ENCODE peak calls at places on chromosomes 16 and 17, in ten cellular contexts. K, R, F, E, Q, X, N, T, S and A are unnamed samples.

GRCh38 chr17:46044286-46044928 is 45.4 kb downstream of the STH start:
- DNase-seq in K (peak; percentile 93), R (peak; percentile 50), F (peak; percentile 89), E (peak; percentile 85), Q (no peak), X (peak; percentile 80), N (peak; percentile 95), T (peak; percentile 77), S (peak; percentile 88), A (peak; percentile 51)

GRCh38 chr17:72839086-72839728 is 253.3 kb downstream of the SLC39A11 start:
- DNase-seq in K (no peak), R (no peak), F (no peak), E (no peak), Q (no peak), X (no peak), N (no peak), T (peak; percentile 17), S (peak; percentile 4), A (peak; percentile 2)

GRCh38 chr17:73613947-73614655 is 30.1 kb downstream of the SDK2 start:
- DNase-seq in K (no peak), R (no peak), F (no peak), E (no peak), Q (no peak), X (peak; percentile 88), N (no peak), T (no peak), S (no peak), A (no peak)

GRCh38 chr16:89456412-89456811 is 33.9 kb downstream of the ANKRD11 start:
- DNase-seq in K (no peak), R (no peak), F (no peak), E (no peak), Q (no peak), X (no peak), N (no peak), T (no peak), S (no peak), A (no peak)

GRCh38 chr16:2388875-2389433 is 40.3 kb upstream of the CCNF start:
- DNase-seq in K (peak; percentile 32), R (no peak), F (peak; percentile 17), E (no peak), Q (no peak), X (peak; percentile 79), N (peak; percentile 73), T (peak; percentile 79), S (no peak), A (peak; percentile 78)

GRCh38 chr17:8940866-8941471 is 24.5 kb downstream of the PIK3R5 start:
- DNase-seq in K (no peak), R (no peak), F (no peak), E (no peak), Q (no peak), X (no peak), N (no peak), T (no peak), S (no peak), A (no peak)

GRCh38 chr17:80254396-80255241 is 6.0 kb upstream of the RNF213 start:
- DNase-seq in K (peak; percentile 83), R (peak; percentile 58), F (peak; percentile 79), E (no peak), Q (no peak), X (peak; percentile 93), N (peak; percentile 95), T (peak; percentile 92), S (no peak), A (peak; percentile 76)

GRCh38 chr17:28008526-28008925 is 34.0 kb upstream of the NLK start:
- DNase-seq in K (peak; percentile 66), R (no peak), F (peak; percentile 41), E (peak; percentile 42), Q (no peak), X (peak; percentile 67), N (peak; percentile 63), T (peak; percentile 52), S (peak; percentile 34), A (peak; percentile 64)

GRCh38 chr17:41967141-41967920 is 736 bp downstream of the CNP start:
- DNase-seq in K (no peak), R (no peak), F (peak; percentile 38), E (no peak), Q (no peak), X (no peak), N (peak; percentile 58), T (no peak), S (no peak), A (no peak)

GRCh38 chr17:6779411-6779810 is 3.4 kb downstream of the FBXO39 start:
- DNase-seq in K (no peak), R (no peak), F (no peak), E (no peak), Q (no peak), X (peak; percentile 57), N (no peak), T (no peak), S (no peak), A (no peak)

GRCh38 chr17:6780001-6780400 is 4.0 kb downstream of the FBXO39 start:
- DNase-seq in K (no peak), R (no peak), F (no peak), E (no peak), Q (no peak), X (no peak), N (no peak), T (no peak), S (no peak), A (no peak)

GRCh38 chr17:6780886-6781285 is 4.9 kb downstream of the FBXO39 start:
- DNase-seq in K (no peak), R (no peak), F (no peak), E (no peak), Q (no peak), X (no peak), N (no peak), T (no peak), S (no peak), A (no peak)

GRCh38 chr17:6786618-6787017 is 10.6 kb downstream of the FBXO39 start:
- DNase-seq in K (peak; percentile 93), R (no peak), F (no peak), E (no peak), Q (no peak), X (peak; percentile 88), N (peak; percentile 95), T (peak; percentile 74), S (no peak), A (peak; percentile 46)

GRCh38 chr17:6782244-6782643 is 6.2 kb downstream of the FBXO39 start:
- DNase-seq in K (no peak), R (no peak), F (no peak), E (no peak), Q (no peak), X (no peak), N (no peak), T (no peak), S (no peak), A (no peak)
- H3K27me3 ChIP-seq in K (no peaks in the 10 kb centered on the region), R (peaks cover 10% of the 10 kb centered on the region), F (no peaks in the 10 kb centered on the region), E (no peaks in the 10 kb centered on the region), Q (peaks cover 13% of the 10 kb centered on the region), X (peaks cover 1% of the 10 kb centered on the region), N (no peaks in the 10 kb centered on the region), T (peaks cover 2% of the 10 kb centered on the region), S (peaks cover 7% of the 10 kb centered on the region), A (no peaks in the 10 kb centered on the region)

GRCh38 chr17:1030684-1031557 is 34.0 kb downstream of the TIMM22 start:
- DNase-seq in K (no peak), R (no peak), F (no peak), E (no peak), Q (no peak), X (no peak), N (peak; percentile 18), T (no peak), S (no peak), A (peak; percentile 74)
- H3K4me3 ChIP-seq in K (no peak overlapping the region), R (no peak overlapping the region), F (peak overlapping the region; percentile 9), E (no peak overlapping the region), Q (peak overlapping the region; percentile 28), X (no peak overlapping the region), N (no peak overlapping the region), T (no peak overlapping the region), S (peak overlapping the region; percentile 57), A (no peak overlapping the region)

DNA sequence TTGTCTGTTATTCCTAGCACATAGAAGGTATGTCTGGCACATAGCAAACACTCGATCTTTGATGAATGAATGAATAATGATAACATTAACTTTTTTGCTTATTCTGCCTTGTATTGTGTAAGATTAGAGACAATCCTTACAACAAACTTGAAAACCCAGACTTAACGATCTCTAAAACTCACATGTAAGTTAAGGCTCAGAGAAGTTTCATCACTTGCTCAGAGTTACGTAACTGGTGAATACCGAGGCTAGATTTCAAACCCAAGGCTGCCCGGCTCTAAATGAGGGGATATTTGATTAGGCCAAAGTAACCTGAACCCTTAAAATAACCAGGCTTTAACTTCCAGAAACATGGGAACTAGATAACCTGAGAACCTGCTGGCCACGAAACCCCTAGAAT is 22.3 kb downstream of the CAPNS2 start:
- DNase-seq in K (no peak), R (no peak), F (no peak), E (no peak), Q (no peak), X (no peak), N (no peak), T (no peak), S (no peak), A (no peak)
- H3K27me3 ChIP-seq in K (no peaks in the 10 kb centered on the region), R (no peaks in the 10 kb centered on the region), F (no peaks in the 10 kb centered on the region), E (no peaks in the 10 kb centered on the region), Q (peaks cover 4% of the 10 kb centered on the region), X (no peaks in the 10 kb centered on the region), N (peaks cover 3% of the 10 kb centered on the region), T (no peaks in the 10 kb centered on the region), S (peaks cover 18% of the 10 kb centered on the region), A (peaks cover 32% of the 10 kb centered on the region)

GRCh38 chr16:31869511-31870201 is 4.0 kb upstream of the ZNF267 start:
- DNase-seq in K (peak; percentile 97), R (peak; percentile 84), F (peak; percentile 56), E (no peak), Q (peak; percentile 70), X (peak; percentile 91), N (peak; percentile 93), T (peak; percentile 76), S (peak; percentile 53), A (peak; percentile 51)

GRCh38 chr16:31871510-31871909 is 2.1 kb upstream of the ZNF267 start:
- DNase-seq in K (no peak), R (no peak), F (no peak), E (no peak), Q (no peak), X (no peak), N (no peak), T (no peak), S (no peak), A (no peak)

GRCh38 chr16:31870809-31871208 is 2.8 kb upstream of the ZNF267 start:
- DNase-seq in K (no peak), R (no peak), F (no peak), E (no peak), Q (no peak), X (no peak), N (no peak), T (no peak), S (no peak), A (no peak)

GRCh38 chr16:31868164-31868563 is 5.4 kb upstream of the ZNF267 start:
- DNase-seq in K (no peak), R (no peak), F (no peak), E (no peak), Q (no peak), X (no peak), N (no peak), T (no peak), S (no peak), A (no peak)

DNA sequence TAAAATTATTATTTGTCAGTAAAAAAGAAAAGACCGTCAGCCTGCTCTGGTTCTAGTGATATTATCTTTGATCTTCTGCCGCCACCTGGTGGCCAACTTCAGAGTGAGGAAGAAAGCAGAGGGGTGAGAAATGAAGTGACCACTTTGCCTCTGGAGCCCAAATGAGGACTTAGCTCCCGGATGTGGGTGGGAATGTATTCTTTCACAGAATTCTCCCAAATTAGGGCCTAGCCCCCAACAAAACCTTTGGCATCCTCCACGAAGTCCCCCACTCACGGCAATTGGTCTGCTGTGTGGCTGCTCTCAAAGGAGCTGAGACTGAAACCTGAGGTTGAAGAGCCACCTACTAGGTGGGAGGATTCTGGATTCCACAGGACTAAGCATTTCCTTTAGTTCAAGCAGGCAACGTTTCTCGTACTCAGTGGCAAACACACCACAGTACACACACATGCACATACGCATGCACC is 4.9 kb upstream of the ZNF267 start:
- DNase-seq in K (peak; percentile 77), R (peak; percentile 80), F (peak; percentile 88), E (peak; percentile 64), Q (peak; percentile 80), X (peak; percentile 46), N (peak; percentile 81), T (peak; percentile 32), S (peak; percentile 82), A (peak; percentile 62)
- H3K4me3 ChIP-seq in K (no peak overlapping the region), R (peak overlapping the region; percentile 67), F (no peak overlapping the region), E (no peak overlapping the region), Q (no peak overlapping the region), X (no peak overlapping the region), N (peak overlapping the region; percentile 48), T (no peak overlapping the region), S (no peak overlapping the region), A (no peak overlapping the region)